ENCODE peak calls at places on chromosome 18, in seven cellular contexts. One of them, this sample, is unnamed.

GRCh38 chr18:79523738-79524180 is 128.0 kb downstream of the NFATC1 start:
- DNase-seq in germinal center: peak
- DNase-seq in stimulated activated CD8-positive, alpha-beta memory T cell treated with anti-CD3 and anti-CD28 coated beads, Interleukin-4, amount 100 ng/mL, for 4 hours: peak
- DNase-seq in BJ: no peak
- DNase-seq in astrocyte of the spinal cord: no peak
- DNase-seq in uterus: peak
- DNase-seq in Jurkat, Clone E6-1: peak
- DNase-seq in this sample: no peak

GRCh38 chr18:79855147-79855910 is 57.6 kb downstream of the KCNG2 start:
- DNase-seq in germinal center: peak
- DNase-seq in Jurkat, Clone E6-1: no peak
- DNase-seq in stimulated activated CD8-positive, alpha-beta memory T cell treated with anti-CD3 and anti-CD28 coated beads, Interleukin-4, amount 100 ng/mL, for 4 hours: no peak
- DNase-seq in uterus: no peak
- DNase-seq in astrocyte of the spinal cord: no peak
- DNase-seq in BJ: no peak
- DNase-seq in this sample: no peak

GRCh38 chr18:12088731-12089375 is 4.8 kb upstream of the ANKRD62 start:
- DNase-seq in germinal center: no peak
- DNase-seq in stimulated activated CD8-positive, alpha-beta memory T cell treated with anti-CD3 and anti-CD28 coated beads, Interleukin-4, amount 100 ng/mL, for 4 hours: no peak
- DNase-seq in BJ: no peak
- DNase-seq in uterus: no peak
- DNase-seq in astrocyte of the spinal cord: no peak
- DNase-seq in Jurkat, Clone E6-1: no peak
- DNase-seq in this sample: no peak

GRCh38 chr18:13528739-13529392 is 197.5 kb downstream of the FAM210A start:
- DNase-seq in Jurkat, Clone E6-1: no peak
- DNase-seq in uterus: no peak
- DNase-seq in BJ: no peak
- DNase-seq in stimulated activated CD8-positive, alpha-beta memory T cell treated with anti-CD3 and anti-CD28 coated beads, Interleukin-4, amount 100 ng/mL, for 4 hours: no peak
- DNase-seq in germinal center: no peak
- DNase-seq in astrocyte of the spinal cord: no peak
- DNase-seq in this sample: no peak

GRCh38 chr18:2905802-2906521 is 59.2 kb downstream of the EMILIN2 start:
- DNase-seq in stimulated activated CD8-positive, alpha-beta memory T cell treated with anti-CD3 and anti-CD28 coated beads, Interleukin-4, amount 100 ng/mL, for 4 hours: no peak
- DNase-seq in BJ: no peak
- DNase-seq in astrocyte of the spinal cord: no peak
- DNase-seq in uterus: peak
- DNase-seq in Jurkat, Clone E6-1: peak
- DNase-seq in germinal center: peak
- DNase-seq in this sample: peak

GRCh38 chr18:27017901-27018500 is 152.5 kb upstream of the AQP4 start:
- DNase-seq in uterus: no peak
- DNase-seq in BJ: no peak
- DNase-seq in stimulated activated CD8-positive, alpha-beta memory T cell treated with anti-CD3 and anti-CD28 coated beads, Interleukin-4, amount 100 ng/mL, for 4 hours: no peak
- DNase-seq in Jurkat, Clone E6-1: no peak
- DNase-seq in astrocyte of the spinal cord: peak
- DNase-seq in germinal center: no peak
- DNase-seq in this sample: no peak

GRCh38 chr18:50869150-50869549 is 9.8 kb upstream of the ME2 start:
- DNase-seq in germinal center: no peak
- DNase-seq in BJ: no peak
- DNase-seq in astrocyte of the spinal cord: no peak
- DNase-seq in Jurkat, Clone E6-1: no peak
- DNase-seq in stimulated activated CD8-positive, alpha-beta memory T cell treated with anti-CD3 and anti-CD28 coated beads, Interleukin-4, amount 100 ng/mL, for 4 hours: no peak
- DNase-seq in uterus: no peak
- DNase-seq in this sample: no peak

GRCh38 chr18:80172056-80172455 is 63.0 kb downstream of the ADNP2 start:
- DNase-seq in Jurkat, Clone E6-1: no peak
- DNase-seq in germinal center: no peak
- DNase-seq in astrocyte of the spinal cord: no peak
- DNase-seq in uterus: no peak
- DNase-seq in BJ: no peak
- DNase-seq in stimulated activated CD8-positive, alpha-beta memory T cell treated with anti-CD3 and anti-CD28 coated beads, Interleukin-4, amount 100 ng/mL, for 4 hours: no peak
- DNase-seq in this sample: no peak

GRCh38 chr18:59612461-59612860 is 84.8 kb downstream of the CCBE1 start:
- DNase-seq in BJ: peak
- DNase-seq in Jurkat, Clone E6-1: no peak
- DNase-seq in astrocyte of the spinal cord: peak
- DNase-seq in germinal center: no peak
- DNase-seq in stimulated activated CD8-positive, alpha-beta memory T cell treated with anti-CD3 and anti-CD28 coated beads, Interleukin-4, amount 100 ng/mL, for 4 hours: no peak
- DNase-seq in uterus: peak
- DNase-seq in this sample: no peak

GRCh38 chr18:52322307-52322706 is 17.7 kb upstream of the DCC start:
- DNase-seq in Jurkat, Clone E6-1: no peak
- DNase-seq in BJ: no peak
- DNase-seq in stimulated activated CD8-positive, alpha-beta memory T cell treated with anti-CD3 and anti-CD28 coated beads, Interleukin-4, amount 100 ng/mL, for 4 hours: no peak
- DNase-seq in germinal center: no peak
- DNase-seq in uterus: no peak
- DNase-seq in astrocyte of the spinal cord: no peak
- DNase-seq in this sample: no peak

GRCh38 chr18:79927597-79928562 is 23.6 kb downstream of the SLC66A2 start:
- DNase-seq in Jurkat, Clone E6-1: no peak
- DNase-seq in uterus: peak
- DNase-seq in astrocyte of the spinal cord: no peak
- DNase-seq in germinal center: no peak
- DNase-seq in BJ: no peak
- DNase-seq in stimulated activated CD8-positive, alpha-beta memory T cell treated with anti-CD3 and anti-CD28 coated beads, Interleukin-4, amount 100 ng/mL, for 4 hours: no peak
- DNase-seq in this sample: no peak

GRCh38 chr18:77191241-77191751 is 58.4 kb upstream of the GALR1 start:
- DNase-seq in Jurkat, Clone E6-1: no peak
- DNase-seq in stimulated activated CD8-positive, alpha-beta memory T cell treated with anti-CD3 and anti-CD28 coated beads, Interleukin-4, amount 100 ng/mL, for 4 hours: no peak
- DNase-seq in uterus: no peak
- DNase-seq in BJ: no peak
- DNase-seq in germinal center: no peak
- DNase-seq in astrocyte of the spinal cord: peak
- DNase-seq in this sample: no peak